ENCODE peak calls at places on chromosomes 5 and 9, in seven cellular contexts. S is WTC11, W is transverse colon, E is choroid plexus epithelial cell, G is activated B cell treated with CpG ODN at 0.5 μM for 24 hours, V is nephron progenitor cell, L is natural killer cell. F is an unnamed sample.

GRCh38 chr5:157570801-157571200 is 4.8 kb downstream of the ADAM19 start:
- DNase-seq in S (no peak), W (no peak), E (no peak), G (no peak), V (no peak), L (no peak), F (no peak)

GRCh38 chr5:116566251-116566650 is 8.4 kb downstream of the SEMA6A start:
- DNase-seq in S (no peak), W (no peak), E (no peak), G (no peak), V (no peak), L (no peak), F (no peak)

GRCh38 chr5:178150977-178151734 is 2.5 kb downstream of the NHP2 start:
- DNase-seq in S (no peak), W (no peak), E (peak; percentile 48), G (no peak), V (no peak), L (no peak), F (no peak)

GRCh38 chr5:72818866-72819534 is 2.5 kb downstream of the TNPO1 start:
- DNase-seq in S (peak; percentile 78), W (peak; percentile 74), E (peak; percentile 77), G (peak; percentile 23), V (peak; percentile 60), L (peak; percentile 39), F (peak; percentile 65)

GRCh38 chr9:109421034-109421700 is 76.9 kb downstream of the PTPN3 start:
- DNase-seq in S (no peak), W (no peak), E (no peak), G (no peak), V (peak; percentile 42), L (no peak), F (no peak)

GRCh38 chr5:76376141-76376900 is 26.8 kb upstream of the IQGAP2 start:
- DNase-seq in S (no peak), W (no peak), E (peak; percentile 19), G (no peak), V (no peak), L (no peak), F (no peak)

GRCh38 chr5:131622633-131623032 is 12.4 kb downstream of the RAPGEF6 start:
- DNase-seq in S (no peak), W (no peak), E (no peak), G (no peak), V (no peak), L (no peak), F (no peak)

GRCh38 chr5:172870261-172870806 is 36.3 kb downstream of the ERGIC1 start:
- DNase-seq in S (no peak), W (no peak), E (peak; percentile 94), G (no peak), V (no peak), L (no peak), F (no peak)

GRCh38 chr5:125276121-125276520 is 529.7 kb upstream of the ZNF608 start:
- DNase-seq in S (no peak), W (no peak), E (no peak), G (no peak), V (no peak), L (no peak), F (no peak)

GRCh38 chr5:61332891-61333350 is 863 bp downstream of the ZSWIM6 start:
- DNase-seq in S (peak; percentile 18), W (peak; percentile 49), E (peak; percentile 74), G (peak; percentile 44), V (no peak), L (peak; percentile 45), F (peak; percentile 34)

GRCh38 chr5:100901851-100902341 is 1.2 kb downstream of the ST8SIA4 start:
- DNase-seq in S (no peak), W (peak; percentile 53), E (no peak), G (no peak), V (no peak), L (peak; percentile 57), F (no peak)

GRCh38 chr5:57216714-57217113 is 42.9 kb downstream of the GPBP1 start:
- DNase-seq in S (no peak), W (no peak), E (peak; percentile 83), G (no peak), V (no peak), L (no peak), F (no peak)

GRCh38 chr5:93247126-93247525 is 333.9 kb downstream of the NR2F1-AS1 start:
- DNase-seq in S (no peak), W (no peak), E (peak; percentile 45), G (no peak), V (no peak), L (no peak), F (no peak)

GRCh38 chr5:33240552-33240951 is 200.2 kb upstream of the TARS1 start:
- DNase-seq in S (no peak), W (no peak), E (peak; percentile 21), G (no peak), V (no peak), L (no peak), F (no peak)

GRCh38 chr9:96193356-96193755 is 108.6 kb downstream of the HSD17B3 start:
- DNase-seq in S (no peak), W (no peak), E (no peak), G (no peak), V (no peak), L (no peak), F (no peak)

GRCh38 chr9:127417130-127418036 is 6.8 kb upstream of the ZNF79 start:
- DNase-seq in S (no peak), W (no peak), E (no peak), G (no peak), V (no peak), L (no peak), F (no peak)

GRCh38 chr5:149439899-149440655 is 61.0 kb upstream of the IL17B start:
- DNase-seq in S (peak; percentile 63), W (peak; percentile 85), E (peak; percentile 38), G (no peak), V (no peak), L (no peak), F (peak; percentile 93)

GRCh38 chr5:58255970-58256369 is 203.9 kb downstream of the PLK2 start:
- DNase-seq in S (no peak), W (no peak), E (no peak), G (no peak), V (no peak), L (no peak), F (no peak)

GRCh38 chr9:86349271-86349670 is 4.9 kb downstream of the TUT7 start:
- DNase-seq in S (no peak), W (no peak), E (peak; percentile 21), G (no peak), V (no peak), L (no peak), F (no peak)

GRCh38 chr9:23321049-23321448 is 505.0 kb downstream of the ELAVL2 start:
- DNase-seq in S (no peak), W (no peak), E (no peak), G (no peak), V (no peak), L (no peak), F (no peak)

GRCh38 chr9:131628821-131629197 is 83.5 kb downstream of the PRRT1B start:
- DNase-seq in S (no peak), W (no peak), E (no peak), G (no peak), V (no peak), L (no peak), F (no peak)

GRCh38 chr5:124661317-124662141 is 84.9 kb downstream of the ZNF608 start:
- DNase-seq in S (no peak), W (no peak), E (peak; percentile 88), G (no peak), V (peak; percentile 58), L (no peak), F (peak; percentile 78)

GRCh38 chr9:129838707-129839259 is 3.5 kb downstream of the USP20 start:
- DNase-seq in S (no peak), W (no peak), E (peak; percentile 80), G (no peak), V (no peak), L (no peak), F (no peak)

GRCh38 chr5:321233-321725 is at the start of gene AHRR:
- DNase-seq in S (peak; percentile 73), W (peak; percentile 72), E (peak; percentile 39), G (peak; percentile 44), V (peak; percentile 83), L (no peak), F (peak; percentile 85)

GRCh38 chr5:170597109-170597741 is 93.4 kb downstream of the KCNIP1 start:
- DNase-seq in S (no peak), W (peak; percentile 11), E (peak; percentile 44), G (no peak), V (no peak), L (no peak), F (no peak)

GRCh38 chr5:138654281-138654867 is 79.2 kb upstream of the HSPA9 start:
- DNase-seq in S (no peak), W (no peak), E (peak; percentile 66), G (no peak), V (no peak), L (peak; percentile 48), F (peak; percentile 42)

GRCh38 chr9:110626109-110626829 is 42.3 kb upstream of the MUSK start:
- DNase-seq in S (no peak), W (no peak), E (peak; percentile 96), G (no peak), V (no peak), L (no peak), F (no peak)

DNA sequence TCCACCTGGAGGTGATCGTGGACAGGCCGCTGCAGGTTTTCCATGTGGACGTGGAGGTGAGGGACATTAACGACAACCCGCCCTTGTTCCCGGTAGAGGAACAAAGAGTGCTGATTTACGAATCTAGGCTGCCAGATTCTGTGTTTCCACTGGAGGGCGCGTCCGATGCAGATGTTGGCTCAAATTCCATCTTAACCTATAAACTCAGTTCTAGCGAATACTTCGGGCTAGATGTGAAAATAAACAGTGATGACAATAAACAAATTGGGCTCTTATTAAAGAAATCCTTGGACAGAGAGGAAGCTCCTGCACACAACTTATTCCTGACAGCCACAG is 610 bp downstream of the PCDHA6 start:
- DNase-seq in S (no peak), W (no peak), E (no peak), G (no peak), V (no peak), L (no peak), F (no peak)
- TF ChIP-seq CTCF in S (no peak), W (no peak), E (no peak), G (no peak), V (peak; percentile 20), L (no peak), F (no peak)

GRCh38 chr5:150710165-150710564 is 9.3 kb upstream of the RBM22 start:
- DNase-seq in S (no peak), W (no peak), E (peak; percentile 15), G (no peak), V (no peak), L (no peak), F (peak; percentile 17)
- TF ChIP-seq CTCF in S (no peak), W (no peak), E (peak; percentile 43), G (no peak), V (peak; percentile 27), L (no peak), F (no peak)

GRCh38 chr5:111063709-111064322 is 7.7 kb upstream of the TSLP start:
- DNase-seq in S (no peak), W (no peak), E (peak; percentile 72), G (no peak), V (no peak), L (no peak), F (peak; percentile 34)
- TF ChIP-seq CTCF in S (no peak), W (peak; percentile 30), E (peak; percentile 82), G (no peak), V (peak; percentile 26), L (no peak), F (peak; percentile 51)

GRCh38 chr9:120294003-120294402 is 286.0 kb downstream of the CDK5RAP2 start:
- DNase-seq in S (no peak), W (no peak), E (no peak), G (no peak), V (no peak), L (no peak), F (no peak)

GRCh38 chr9:120303519-120303918 is 276.4 kb downstream of the CDK5RAP2 start:
- DNase-seq in S (no peak), W (no peak), E (no peak), G (no peak), V (no peak), L (no peak), F (no peak)

GRCh38 chr9:120299785-120300184 is 280.2 kb downstream of the CDK5RAP2 start:
- DNase-seq in S (peak; percentile 36), W (no peak), E (no peak), G (no peak), V (no peak), L (no peak), F (no peak)
- TF ChIP-seq CTCF in S (no peak), W (no peak), E (peak; percentile 14), G (no peak), V (peak; percentile 7), L (no peak), F (no peak)

F was measured in Calu3.